ENCODE peak calls at places on chromosome 11, in four cellular contexts. T is spleen, L is substantia nigra, D is body of pancreas. N is an unnamed sample.

GRCh38 chr11:91257593-91258170 is 966.9 kb upstream of the FAT3 start:
- DNase-seq in T (no peak), L (no peak), D (no peak), N (no peak)

GRCh38 chr11:128687321-128687720 is 6.6 kb upstream of the FLI1 start:
- DNase-seq in T (peak), L (no peak), D (no peak), N (peak)

GRCh38 chr11:75031771-75032549 is 43.2 kb downstream of the NEU3 start:
- DNase-seq in T (peak), L (peak), D (peak), N (peak)

GRCh38 chr11:61325649-61326414 is 7.1 kb downstream of the DDB1 start:
- DNase-seq in T (no peak), L (no peak), D (no peak), N (no peak)

GRCh38 chr11:130613396-130613795 is 165.0 kb downstream of the ADAMTS15 start:
- DNase-seq in T (no peak), L (no peak), D (no peak), N (no peak)

GRCh38 chr11:13685461-13686108 is 17.1 kb downstream of the FAR1 start:
- DNase-seq in T (no peak), L (no peak), D (no peak), N (no peak)

GRCh38 chr11:130829801-130830562 is 86.3 kb downstream of the SNX19 start:
- DNase-seq in T (no peak), L (peak), D (no peak), N (peak)

GRCh38 chr11:69773626-69774353 is 1.4 kb downstream of the FGF4 start:
- DNase-seq in T (no peak), L (no peak), D (no peak), N (no peak)

GRCh38 chr11:10301656-10302293 is 3.1 kb upstream of the ADM start:
- DNase-seq in T (no peak), L (no peak), D (no peak), N (no peak)

GRCh38 chr11:78740175-78741161 is 165.8 kb upstream of the NARS2 start:
- DNase-seq in T (no peak), L (no peak), D (no peak), N (peak)

GRCh38 chr11:111562692-111563389 is 22.3 kb downstream of the LAYN start:
- DNase-seq in T (no peak), L (no peak), D (no peak), N (no peak)

GRCh38 chr11:81915045-81915444 is 818.6 kb downstream of the FAM181B start:
- DNase-seq in T (no peak), L (no peak), D (no peak), N (peak)

GRCh38 chr11:12986194-12986898 is 22.8 kb upstream of the RASSF10 start:
- DNase-seq in T (no peak), L (no peak), D (no peak), N (no peak)

DNA sequence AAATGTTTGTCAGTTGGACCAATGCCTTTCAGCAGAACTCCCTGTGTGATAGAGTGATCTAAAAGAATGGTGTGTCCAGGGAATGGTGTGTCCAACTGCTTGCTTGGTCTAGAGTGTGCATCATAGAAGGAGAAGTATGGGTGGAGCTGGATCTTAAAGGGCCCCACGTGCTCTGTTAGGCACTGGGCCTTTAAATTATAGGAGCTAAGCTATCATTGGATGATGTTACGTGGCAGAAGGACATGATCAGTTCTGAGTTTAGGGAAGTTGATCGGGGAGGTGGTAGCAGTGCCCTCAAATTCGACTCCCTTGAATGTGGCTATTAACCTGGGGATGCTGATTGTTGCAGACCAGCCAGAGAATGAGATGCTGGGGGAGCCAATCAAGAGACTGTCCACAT is 16.4 kb downstream of the STX3 start:
- DNase-seq in T (no peak), L (no peak), D (no peak), N (no peak)
- H3K27ac ChIP-seq in T (no peak), L (no peak), D (peak), N (peak)

GRCh38 chr11:19301336-19301735 is 60.6 kb upstream of the E2F8 start:
- DNase-seq in T (no peak), L (no peak), D (no peak), N (no peak)
- H3K27ac ChIP-seq in T (no peak), L (no peak), D (no peak), N (no peak)

GRCh38 chr11:11396290-11397042 is 43.4 kb upstream of the CSNK2A3 start:
- DNase-seq in T (no peak), L (no peak), D (no peak), N (no peak)
- H3K27ac ChIP-seq in T (no peak), L (no peak), D (no peak), N (no peak)

GRCh38 chr11:95916049-95916448 is 7.9 kb downstream of the MTMR2 start:
- DNase-seq in T (no peak), L (no peak), D (no peak), N (no peak)

GRCh38 chr11:95918720-95919119 is 5.2 kb downstream of the MTMR2 start:
- DNase-seq in T (no peak), L (no peak), D (no peak), N (no peak)

GRCh38 chr11:95919514-95919913 is 4.4 kb downstream of the MTMR2 start:
- DNase-seq in T (no peak), L (no peak), D (no peak), N (no peak)

GRCh38 chr11:95918056-95918455 is 5.9 kb downstream of the MTMR2 start:
- DNase-seq in T (no peak), L (no peak), D (no peak), N (no peak)

DNA sequence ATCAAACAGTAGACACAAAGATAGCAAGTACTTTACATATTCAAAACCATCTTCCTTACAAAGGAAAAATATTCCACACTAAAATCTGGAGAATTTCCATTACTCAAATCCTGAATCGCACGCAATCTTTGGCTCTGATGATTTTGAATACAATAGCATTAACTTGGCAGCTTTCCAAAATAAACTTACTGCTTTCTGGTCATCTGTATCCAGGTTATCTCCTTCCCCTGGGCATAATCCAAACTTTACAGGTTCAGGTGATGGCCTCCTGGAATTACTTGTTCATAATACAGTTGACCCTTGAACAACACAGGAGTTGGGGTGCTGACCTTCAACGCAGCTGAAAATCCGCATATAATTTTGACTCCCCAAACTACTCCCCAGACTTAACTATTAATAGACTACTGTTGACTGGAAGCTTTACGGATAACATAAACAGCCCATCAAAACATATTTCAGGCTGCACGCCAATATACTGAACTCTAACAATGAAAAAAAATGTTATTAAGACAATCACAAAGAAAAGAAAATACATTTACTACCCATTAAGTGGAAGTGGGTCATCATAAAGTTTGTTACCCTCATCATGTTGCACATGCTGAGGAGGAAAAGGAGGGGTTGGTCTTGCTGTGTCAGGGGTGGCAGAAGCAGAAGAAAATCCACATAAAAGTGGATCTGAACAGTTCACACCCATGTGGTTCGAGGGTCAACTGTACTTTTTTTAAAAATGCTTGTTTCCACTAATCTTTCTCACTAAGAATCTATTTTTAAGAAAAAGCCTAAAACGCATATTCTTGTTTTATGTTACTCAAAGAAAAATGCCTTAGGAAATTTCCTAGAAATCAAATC is 6.5 kb downstream of the MTMR2 start:
- DNase-seq in T (no peak), L (no peak), D (no peak), N (no peak)
- H3K27ac ChIP-seq in T (no peak), L (peak), D (no peak), N (no peak)

GRCh38 chr11:113881856-113882255 is 6.5 kb upstream of the USP28 start:
- DNase-seq in T (no peak), L (no peak), D (no peak), N (no peak)
- H3K27ac ChIP-seq in T (no peak), L (no peak), D (no peak), N (no peak)

GRCh38 chr11:680476-680875 is 14.5 kb downstream of the DEAF1 start:
- DNase-seq in T (peak), L (no peak), D (no peak), N (no peak)
- H3K27ac ChIP-seq in T (no peak), L (no peak), D (no peak), N (no peak)

DNA sequence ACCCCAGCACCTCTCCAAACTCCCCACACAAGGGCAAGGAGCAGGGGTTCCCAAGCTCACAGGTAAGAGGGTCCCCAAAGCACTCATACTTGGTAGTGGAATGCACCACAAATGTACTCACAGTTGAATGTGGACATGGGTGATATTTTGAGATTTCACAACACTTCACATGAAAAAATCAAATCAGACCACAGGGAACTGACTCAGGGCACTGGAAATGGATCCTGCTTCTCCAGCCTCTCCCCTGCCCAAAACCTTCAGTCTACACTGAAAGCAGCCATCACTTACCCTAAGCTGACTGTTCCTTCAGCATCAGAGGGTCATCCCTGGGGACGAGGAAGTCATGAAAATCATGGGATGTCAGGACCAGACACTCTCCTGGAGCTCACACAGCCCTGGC is 40.2 kb downstream of the SCGB1A1 start:
- DNase-seq in T (no peak), L (no peak), D (no peak), N (no peak)
- H3K27ac ChIP-seq in T (no peak), L (no peak), D (no peak), N (no peak)

DNA sequence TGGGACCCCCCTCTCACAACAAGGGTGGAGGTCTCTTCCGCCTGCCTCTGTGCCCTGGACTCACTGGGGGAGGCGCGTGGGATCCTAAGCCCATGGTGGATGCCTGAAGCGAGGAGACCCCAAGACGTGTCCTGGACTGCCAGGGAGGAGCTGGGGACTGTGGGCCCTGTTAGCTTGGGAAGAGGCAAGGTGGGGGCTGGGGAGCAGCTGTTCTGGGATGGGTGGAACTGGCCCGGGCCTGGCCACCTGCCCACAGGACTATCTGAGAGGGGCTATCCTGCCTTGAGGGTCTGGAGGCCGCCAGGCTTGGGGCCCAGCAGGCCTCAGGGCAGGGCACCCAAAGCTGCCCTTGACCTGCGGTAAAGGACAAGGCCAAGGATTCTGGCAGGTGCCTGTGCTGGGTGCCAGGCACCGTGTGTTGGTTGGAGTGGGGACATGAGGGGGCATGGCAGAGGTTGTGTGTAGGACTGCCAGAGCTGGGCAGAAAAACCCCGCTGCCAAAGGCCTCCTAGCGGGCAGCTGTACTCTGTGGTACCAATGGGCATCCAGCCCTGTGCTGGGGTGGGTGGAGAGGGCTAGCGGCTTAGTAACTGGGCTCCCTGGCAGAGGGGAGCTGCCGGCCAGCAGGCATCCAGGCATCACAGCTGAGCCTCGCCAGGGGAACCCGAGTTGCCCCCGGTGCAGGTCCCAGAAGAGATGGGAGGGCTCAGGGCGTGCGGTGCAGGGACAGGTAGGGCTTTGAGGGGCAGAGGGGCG is 670 bp downstream of the LSP1 start:
- DNase-seq in T (peak), L (no peak), D (no peak), N (no peak)
- H3K27ac ChIP-seq in T (peak), L (no peak), D (no peak), N (no peak)

N was measured in right cardiac atrium.